ENCODE peak calls at places on chromosomes 1 and 21, in four cellular contexts. C, J, M and D are unnamed samples.

GRCh38 chr1:219323426-219323825 is 149.7 kb downstream of the LYPLAL1 start:
- DNase-seq in M (no peak), J (no peak), C (no peak), D (no peak)

GRCh38 chr1:84382127-84382526 is 16.2 kb upstream of the DNASE2B start:
- DNase-seq in C (no peak), M (no peak), J (no peak), D (no peak)

GRCh38 chr1:169087876-169088275 is 18.6 kb upstream of the ATP1B1 start:
- DNase-seq in C (no peak), J (no peak), M (no peak), D (no peak)

GRCh38 chr1:67530071-67530470 is 99.9 kb upstream of the SERBP1 start:
- DNase-seq in C (no peak), J (no peak), M (no peak), D (no peak)

GRCh38 chr1:192521734-192522133 is 53.8 kb upstream of the RGS1 start:
- DNase-seq in C (no peak), M (no peak), J (no peak), D (no peak)

GRCh38 chr1:58819719-58820118 is 35.9 kb upstream of the JUN start:
- DNase-seq in C (no peak), M (no peak), J (no peak), D (no peak)

GRCh38 chr1:200302893-200303250 is 107.0 kb downstream of the ZNF281 start:
- DNase-seq in J (no peak), M (no peak), C (peak), D (no peak)

GRCh38 chr1:247421074-247421473 is 5.1 kb downstream of the NLRP3 start:
- DNase-seq in M (no peak), J (no peak), C (no peak), D (no peak)

GRCh38 chr1:6233376-6233775 is 2.4 kb downstream of the ICMT start:
- DNase-seq in M (no peak), J (no peak), C (no peak), D (no peak)

GRCh38 chr1:81604982-81605381 is 195.8 kb upstream of the ADGRL2 start:
- DNase-seq in J (no peak), M (no peak), C (no peak), D (peak)

GRCh38 chr1:9657521-9658032 is 6.0 kb downstream of the PIK3CD start:
- DNase-seq in J (no peak), C (no peak), M (no peak), D (no peak)

GRCh38 chr21:25885880-25886279 is 151.1 kb downstream of the GABPA start:
- DNase-seq in J (no peak), M (no peak), C (no peak), D (no peak)

GRCh38 chr1:54906586-54906985 is 19.6 kb upstream of the DHCR24 start:
- DNase-seq in C (no peak), J (no peak), M (no peak), D (no peak)

GRCh38 chr1:6497215-6497866 is 5.9 kb upstream of the PLEKHG5 start:
- DNase-seq in M (peak), J (peak), C (peak), D (peak)

GRCh38 chr1:226632922-226633351 is 84.4 kb downstream of the STUM start:
- DNase-seq in J (no peak), M (no peak), C (no peak), D (no peak)

GRCh38 chr1:156122086-156122485 is 7.6 kb downstream of the LMNA start:
- DNase-seq in M (no peak), C (no peak), J (no peak), D (no peak)

GRCh38 chr1:70915258-70915657 is 132.4 kb downstream of the PTGER3 start:
- DNase-seq in C (no peak), M (no peak), J (no peak), D (no peak)

GRCh38 chr21:42632771-42633690 is 20.4 kb upstream of the PDE9A start:
- DNase-seq in J (no peak), C (no peak), M (no peak), D (no peak)